ENCODE peak calls at places on chromosomes 7 and 10, in eight cellular contexts. N is tibial nerve; F is HFFc6; W is RPMI8226; C is H9; I is activated CD8-positive, alpha-beta memory T cell treated with anti-CD3 and anti-CD28 coated beads, Interleukin-2, amount 50 U/mL, for 4 hours; S is progenitor cell of endocrine pancreas; E is posterior vena cava. D is an unnamed sample.

GRCh38 chr7:79063019-79063698 is 390.3 kb downstream of the MAGI2 start:
- DNase-seq in N (no peak), F (peak), W (no peak), C (no peak), I (no peak), S (no peak), E (no peak), D (no peak)

GRCh38 chr10:62297857-62298256 is 29.2 kb upstream of the RTKN2 start:
- DNase-seq in N (no peak), F (no peak), W (no peak), C (no peak), I (no peak), S (no peak), E (no peak), D (no peak)

GRCh38 chr10:1486841-1487240 is 250.5 kb downstream of the ADARB2 start:
- DNase-seq in N (no peak), F (no peak), W (no peak), C (no peak), I (no peak), S (no peak), E (no peak), D (no peak)

GRCh38 chr7:107236857-107237256 is 68.1 kb downstream of the HBP1 start:
- DNase-seq in N (no peak), F (peak), W (no peak), C (no peak), I (no peak), S (no peak), E (no peak), D (peak)

GRCh38 chr7:152435384-152436278 is at the start of gene KMT2C:
- DNase-seq in N (peak), F (no peak), W (peak), C (peak), I (peak), S (peak), E (peak), D (no peak)

GRCh38 chr7:106405697-106406141 is 120.9 kb upstream of the NAMPT start:
- DNase-seq in N (no peak), F (no peak), W (peak), C (no peak), I (no peak), S (no peak), E (no peak), D (no peak)

GRCh38 chr7:8781166-8781565 is 347.8 kb downstream of the NXPH1 start:
- DNase-seq in N (no peak), F (no peak), W (no peak), C (no peak), I (no peak), S (no peak), E (no peak), D (no peak)

GRCh38 chr7:123346771-123347170 is 147.0 kb upstream of the SLC13A1 start:
- DNase-seq in N (no peak), F (no peak), W (no peak), C (no peak), I (no peak), S (no peak), E (no peak), D (no peak)

GRCh38 chr10:102313221-102313896 is 68.0 kb downstream of the GBF1 start:
- DNase-seq in N (no peak), F (peak), W (no peak), C (no peak), I (no peak), S (no peak), E (no peak), D (no peak)

GRCh38 chr10:46555713-46556514 is 544 bp downstream of the GPRIN2 start:
- DNase-seq in N (peak), F (no peak), W (no peak), C (peak), I (peak), S (peak), E (peak), D (no peak)

GRCh38 chr7:87206361-87206760 is 13.2 kb downstream of the TMEM243 start:
- DNase-seq in N (no peak), F (peak), W (no peak), C (no peak), I (no peak), S (no peak), E (no peak), D (no peak)

GRCh38 chr7:129643545-129644170 is 32.1 kb downstream of the NRF1 start:
- DNase-seq in N (no peak), F (no peak), W (peak), C (no peak), I (no peak), S (no peak), E (no peak), D (no peak)

GRCh38 chr7:84701524-84702306 is 485.1 kb downstream of the SEMA3D start:
- DNase-seq in N (no peak), F (peak), W (no peak), C (no peak), I (no peak), S (no peak), E (peak), D (peak)

GRCh38 chr10:13227031-13227430 is 7.1 kb downstream of the UCMA start:
- DNase-seq in N (no peak), F (no peak), W (peak), C (no peak), I (no peak), S (no peak), E (no peak), D (no peak)

GRCh38 chr10:113232928-113233511 is 283.0 kb downstream of the TCF7L2 start:
- DNase-seq in N (no peak), F (no peak), W (peak), C (no peak), I (no peak), S (no peak), E (no peak), D (no peak)

GRCh38 chr10:72616716-72617115 is 9.2 kb downstream of the MICU1 start:
- DNase-seq in N (no peak), F (no peak), W (no peak), C (no peak), I (no peak), S (no peak), E (no peak), D (no peak)

GRCh38 chr10:3225589-3225988 is 53.0 kb upstream of the PITRM1 start:
- DNase-seq in N (no peak), F (peak), W (no peak), C (no peak), I (no peak), S (no peak), E (no peak), D (peak)

GRCh38 chr7:38129162-38129561 is 48.9 kb upstream of the STARD3NL start:
- DNase-seq in N (no peak), F (no peak), W (no peak), C (no peak), I (no peak), S (no peak), E (no peak), D (no peak)

GRCh38 chr7:120809260-120809659 is 48.7 kb downstream of the TSPAN12 start:
- DNase-seq in N (no peak), F (no peak), W (no peak), C (no peak), I (no peak), S (no peak), E (no peak), D (no peak)

GRCh38 chr10:1187855-1188555 is 131.8 kb downstream of the WDR37 start:
- DNase-seq in N (no peak), F (no peak), W (no peak), C (no peak), I (no peak), S (no peak), E (no peak), D (no peak)

GRCh38 chr7:131231381-131232220 is 96.1 kb upstream of the MKLN1 start:
- DNase-seq in N (peak), F (peak), W (peak), C (no peak), I (peak), S (no peak), E (no peak), D (no peak)

GRCh38 chr10:89283988-89284475 is 17.8 kb upstream of the IFIT2 start:
- DNase-seq in N (no peak), F (peak), W (no peak), C (peak), I (no peak), S (no peak), E (peak), D (no peak)

GRCh38 chr10:87761892-87762291 is 56.1 kb downstream of the ATAD1 start:
- DNase-seq in N (no peak), F (peak), W (no peak), C (no peak), I (peak), S (no peak), E (no peak), D (no peak)

GRCh38 chr7:143434660-143435059 is 8.6 kb upstream of the TAS2R60 start:
- DNase-seq in N (no peak), F (no peak), W (peak), C (no peak), I (no peak), S (no peak), E (peak), D (no peak)

GRCh38 chr7:26305869-26306665 is 14.4 kb downstream of the SNX10 start:
- DNase-seq in N (no peak), F (no peak), W (no peak), C (no peak), I (no peak), S (no peak), E (no peak), D (no peak)

GRCh38 chr10:32237644-32238345 is 109.2 kb downstream of the EPC1 start:
- DNase-seq in N (no peak), F (peak), W (no peak), C (no peak), I (no peak), S (no peak), E (no peak), D (peak)

GRCh38 chr10:43803816-43804215 is 155.1 kb upstream of the ZNF32 start:
- DNase-seq in N (no peak), F (no peak), W (no peak), C (no peak), I (no peak), S (no peak), E (no peak), D (no peak)

GRCh38 chr10:71963756-71964668 is at the start of gene CHST3:
- DNase-seq in N (peak), F (peak), W (peak), C (peak), I (no peak), S (peak), E (peak), D (no peak)

GRCh38 chr7:47806701-47807103 is 141.6 kb downstream of the PKD1L1 start:
- DNase-seq in N (peak), F (no peak), W (no peak), C (no peak), I (no peak), S (no peak), E (no peak), D (no peak)

GRCh38 chr7:134737561-134738353 is 41.7 kb upstream of the CALD1 start:
- DNase-seq in N (no peak), F (peak), W (no peak), C (no peak), I (no peak), S (no peak), E (no peak), D (peak)

GRCh38 chr10:22043327-22043633 is 39.8 kb upstream of the DNAJC1 start:
- DNase-seq in N (no peak), F (no peak), W (no peak), C (no peak), I (no peak), S (no peak), E (no peak), D (no peak)

GRCh38 chr7:128845987-128846386 is 15.8 kb downstream of the FLNC start:
- DNase-seq in N (no peak), F (no peak), W (no peak), C (no peak), I (no peak), S (no peak), E (no peak), D (no peak)

GRCh38 chr7:38630720-38631673 is at the start of gene AMPH:
- DNase-seq in N (no peak), F (peak), W (no peak), C (peak), I (no peak), S (peak), E (peak), D (no peak)

GRCh38 chr7:43135129-43135528 is 22.7 kb downstream of the HECW1 start:
- DNase-seq in N (no peak), F (no peak), W (no peak), C (peak), I (no peak), S (no peak), E (no peak), D (no peak)

GRCh38 chr10:70814126-70814525 is 1.6 kb upstream of the SGPL1 start:
- DNase-seq in N (no peak), F (no peak), W (no peak), C (no peak), I (no peak), S (no peak), E (no peak), D (no peak)

GRCh38 chr7:107544848-107545591 is 18.7 kb downstream of the COG5 start:
- DNase-seq in N (no peak), F (no peak), W (no peak), C (no peak), I (no peak), S (no peak), E (no peak), D (no peak)

D was measured in AG04449.